ENCODE peak calls at places on chromosomes 5 and 9, in four cellular contexts. U is stomach, L is left lung, R is SK-N-SH. J is an unnamed sample.

GRCh38 chr9:126743046-126743445 is 61.8 kb upstream of the ZBTB43 start:
- DNase-seq in L (no peak), R (no peak), U (no peak), J (no peak)

GRCh38 chr9:90065001-90065400 is 460.2 kb downstream of the GADD45G start:
- DNase-seq in U (no peak), R (no peak), L (no peak), J (no peak)

GRCh38 chr9:93020785-93021670 is 37.5 kb upstream of the SUSD3 start:
- DNase-seq in R (no peak), L (peak; percentile 37), U (no peak), J (peak; percentile 48)

GRCh38 chr9:126704157-126704941 is 90.6 kb downstream of the LMX1B start:
- DNase-seq in U (no peak), R (peak; percentile 52), L (no peak), J (peak; percentile 66)

GRCh38 chr5:134018154-134018985 is 13.6 kb upstream of the VDAC1 start:
- DNase-seq in U (peak; percentile 85), R (no peak), L (no peak), J (no peak)

GRCh38 chr5:102901821-102902448 is 146.8 kb downstream of the PAM start:
- DNase-seq in R (no peak), U (no peak), L (no peak), J (no peak)

GRCh38 chr5:154038241-154038603 is 488 bp downstream of the FAM114A2 start:
- DNase-seq in R (peak; percentile 50), U (no peak), L (no peak), J (peak; percentile 64)

GRCh38 chr9:7144265-7145046 is 386.7 kb downstream of the KDM4C start:
- DNase-seq in U (no peak), R (no peak), L (no peak), J (no peak)

GRCh38 chr5:138466058-138466899 is 1.0 kb downstream of the EGR1 start:
- DNase-seq in R (peak; percentile 39), L (no peak), U (peak; percentile 75), J (no peak)

GRCh38 chr5:157502143-157502647 is 42.2 kb downstream of the NIPAL4 start:
- DNase-seq in L (no peak), R (no peak), U (no peak), J (no peak)

GRCh38 chr5:76999451-76999850 is 30.8 kb upstream of the AGGF1 start:
- DNase-seq in U (no peak), R (no peak), L (no peak), J (no peak)

GRCh38 chr5:139392678-139393496 is 2.0 kb downstream of the PROB1 start:
- DNase-seq in U (peak; percentile 75), R (peak; percentile 92), L (peak; percentile 95), J (peak; percentile 84)

GRCh38 chr5:66164044-66164790 is 20.1 kb downstream of the SREK1 start:
- DNase-seq in L (no peak), R (no peak), U (no peak), J (no peak)

GRCh38 chr9:120946259-120946658 is 19.7 kb upstream of the TRAF1 start:
- DNase-seq in U (no peak), L (no peak), R (no peak), J (no peak)

GRCh38 chr9:107404086-107404590 is 85.4 kb downstream of the KLF4 start:
- DNase-seq in U (no peak), R (no peak), L (no peak), J (no peak)

GRCh38 chr5:101783241-101784095 is 512.6 kb downstream of the SLCO4C1 start:
- DNase-seq in U (no peak), R (no peak), L (no peak), J (no peak)

GRCh38 chr9:105127863-105128220 is 116.6 kb upstream of the SLC44A1 start:
- DNase-seq in R (no peak), L (no peak), U (no peak), J (no peak)

GRCh38 chr9:126985870-126986498 is 71.4 kb downstream of the RALGPS1 start:
- DNase-seq in R (no peak), U (peak; percentile 84), L (no peak), J (peak; percentile 75)

GRCh38 chr5:63131618-63132285 is 553.1 kb downstream of the LRRC70 start:
- DNase-seq in R (no peak), L (no peak), U (no peak), J (no peak)

GRCh38 chr5:141330299-141331080 is at the start of gene PCDHGA1:
- DNase-seq in R (peak; percentile 35), L (no peak), U (no peak), J (no peak)
- H3K9me3 ChIP-seq in R (peaks cover 8% of the 10 kb centered on the region), L (peaks cover 87% of the 10 kb centered on the region), U (peaks cover 25% of the 10 kb centered on the region), J (no peaks in the 10 kb centered on the region)

DNA sequence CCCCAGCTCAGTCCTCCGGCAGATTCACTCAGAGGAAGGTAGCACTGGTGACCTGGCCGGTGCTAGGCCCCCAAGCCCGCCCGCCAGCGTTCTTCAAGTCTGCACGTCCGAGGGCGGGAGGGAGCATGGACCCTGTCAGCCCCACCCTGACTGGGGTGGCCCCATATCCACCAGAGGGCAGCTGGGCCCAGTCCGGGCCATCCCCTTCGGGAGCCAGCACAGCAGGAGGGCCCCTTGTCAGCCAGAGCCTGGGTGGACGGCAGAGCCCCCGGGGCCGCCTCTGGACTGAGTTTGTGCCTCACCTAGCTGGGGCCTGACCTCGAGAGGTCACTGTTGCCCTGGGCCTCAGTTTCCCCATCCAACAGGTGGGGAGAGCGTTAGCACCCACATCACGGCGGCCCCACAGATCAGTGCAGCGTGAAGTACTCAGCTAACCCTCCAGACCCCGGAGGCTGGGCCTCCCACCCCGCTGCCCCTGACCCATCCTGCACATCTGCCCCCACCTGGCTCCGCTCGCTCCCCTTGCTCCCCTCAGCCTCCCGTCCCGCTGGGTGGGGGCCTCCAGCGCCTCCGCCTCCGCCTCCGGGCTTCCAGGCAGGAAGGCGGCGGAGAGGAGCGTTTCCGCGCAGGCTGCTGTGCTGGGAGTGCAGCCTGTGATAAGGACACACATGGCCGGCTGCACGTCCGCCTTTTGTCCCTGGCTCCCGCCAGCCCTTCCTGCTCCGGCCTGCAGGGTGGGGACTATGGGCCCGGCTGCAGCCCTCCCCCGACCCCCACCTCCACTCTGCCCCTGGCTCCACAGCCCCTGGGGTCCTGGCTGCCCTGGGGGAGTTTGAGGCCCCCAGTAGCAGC is 16.6 kb upstream of the EGFL7 start:
- DNase-seq in U (peak; percentile 64), L (peak; percentile 82), R (peak; percentile 92), J (peak; percentile 76)
- H3K4me1 ChIP-seq in U (peaks cover 36% of the 10 kb centered on the region), L (peaks cover 8% of the 10 kb centered on the region), R (no peaks in the 10 kb centered on the region), J (peaks cover 31% of the 10 kb centered on the region)

GRCh38 chr5:3220201-3220600 is 375.4 kb upstream of the IRX1 start:
- DNase-seq in R (no peak), L (peak; percentile 68), U (peak; percentile 20), J (no peak)

GRCh38 chr5:3216386-3216785 is 379.2 kb upstream of the IRX1 start:
- DNase-seq in U (peak; percentile 2), R (no peak), L (peak; percentile 63), J (no peak)

GRCh38 chr5:3217114-3217513 is 378.5 kb upstream of the IRX1 start:
- DNase-seq in U (peak; percentile 14), R (no peak), L (peak; percentile 24), J (no peak)

GRCh38 chr5:3218916-3219650 is 376.5 kb upstream of the IRX1 start:
- DNase-seq in R (no peak), L (peak; percentile 24), U (peak; percentile 11), J (no peak)

DNA sequence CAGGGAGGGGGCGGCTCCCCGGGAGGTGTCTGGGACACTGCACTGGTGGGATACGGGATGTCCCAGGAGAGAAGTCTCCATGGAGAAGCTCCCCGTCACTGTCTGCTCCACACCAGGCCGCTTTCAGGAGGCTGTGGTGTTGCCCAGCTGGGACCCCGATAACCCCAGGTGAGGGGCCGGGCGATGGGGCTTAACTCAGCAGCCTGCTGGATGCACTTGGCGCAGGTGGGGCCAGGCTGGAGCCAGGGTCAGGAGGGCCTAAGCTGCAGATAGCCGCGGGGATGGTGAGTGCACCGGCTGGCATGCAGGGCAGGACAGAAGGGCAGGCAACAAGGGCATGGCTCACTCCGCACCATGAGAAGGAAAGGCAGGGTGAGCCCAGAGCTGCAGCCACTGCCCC is 377.5 kb upstream of the IRX1 start:
- DNase-seq in U (peak; percentile 15), R (no peak), L (peak; percentile 69), J (no peak)
- H3K9me3 ChIP-seq in U (no peaks in the 10 kb centered on the region), R (no peaks in the 10 kb centered on the region), L (peaks cover 3% of the 10 kb centered on the region), J (no peaks in the 10 kb centered on the region)

DNA sequence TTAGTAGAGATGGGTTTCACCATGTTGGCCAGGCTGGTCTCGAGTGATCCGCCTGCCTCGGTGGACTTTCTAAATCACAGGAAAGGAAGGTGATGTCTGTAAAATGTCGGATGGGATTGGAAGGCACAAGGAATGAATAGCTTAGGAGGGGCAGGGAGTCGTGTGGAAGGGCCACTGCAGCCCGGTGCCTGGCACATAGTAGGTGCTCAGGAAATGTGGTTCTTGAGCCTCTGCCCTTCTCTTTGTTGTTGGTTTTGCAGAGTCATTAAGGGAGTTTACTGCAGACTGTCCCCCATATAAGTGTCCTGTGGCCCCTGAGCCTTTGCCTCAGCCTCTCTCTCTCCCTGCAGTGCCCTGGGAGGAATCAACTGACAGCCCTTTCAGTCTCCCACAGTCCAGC is 11.8 kb downstream of the NEK6 start:
- DNase-seq in R (no peak), L (no peak), U (no peak), J (no peak)
- H3K4me1 ChIP-seq in R (peaks cover 11% of the 10 kb centered on the region), L (peaks cover 52% of the 10 kb centered on the region), U (peaks cover 99% of the 10 kb centered on the region), J (peaks cover 88% of the 10 kb centered on the region)

GRCh38 chr9:103266064-103266463 is 270.9 kb downstream of the CYLC2 start:
- DNase-seq in U (no peak), L (no peak), R (no peak), J (no peak)
- H3K9me3 ChIP-seq in U (no peaks in the 10 kb centered on the region), L (peaks cover 9% of the 10 kb centered on the region), R (no peaks in the 10 kb centered on the region), J (no peaks in the 10 kb centered on the region)

DNA sequence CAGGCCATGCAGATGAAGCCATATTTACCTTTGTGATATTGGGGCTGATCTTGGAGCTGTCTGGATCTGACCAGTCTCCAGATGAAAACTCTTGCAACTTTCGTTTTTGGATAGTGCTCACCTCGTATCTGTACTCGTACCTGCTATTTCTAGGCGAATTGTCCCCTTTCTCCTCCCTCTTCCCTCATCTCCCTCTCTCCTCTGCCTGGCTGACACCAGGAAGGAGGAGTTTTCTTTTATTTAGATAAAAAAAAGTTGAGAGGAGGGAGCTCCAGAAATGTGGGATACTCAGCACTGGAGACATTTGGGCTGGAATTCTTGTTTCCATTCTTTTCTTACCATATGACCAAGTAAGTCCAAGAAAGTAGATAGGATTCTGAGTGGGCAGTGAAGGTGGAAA is 54.6 kb upstream of the ABL1 start:
- DNase-seq in U (no peak), L (no peak), R (no peak), J (no peak)
- H3K4me1 ChIP-seq in U (peaks cover 58% of the 10 kb centered on the region), L (no peaks in the 10 kb centered on the region), R (peaks cover 22% of the 10 kb centered on the region), J (peaks cover 16% of the 10 kb centered on the region)

GRCh38 chr9:122656378-122656777 is 1.0 kb downstream of the OR1B1 start:
- DNase-seq in L (no peak), R (no peak), U (no peak), J (no peak)
- H3K9me3 ChIP-seq in L (no peaks in the 10 kb centered on the region), R (no peaks in the 10 kb centered on the region), U (no peaks in the 10 kb centered on the region), J (no peaks in the 10 kb centered on the region)

DNA sequence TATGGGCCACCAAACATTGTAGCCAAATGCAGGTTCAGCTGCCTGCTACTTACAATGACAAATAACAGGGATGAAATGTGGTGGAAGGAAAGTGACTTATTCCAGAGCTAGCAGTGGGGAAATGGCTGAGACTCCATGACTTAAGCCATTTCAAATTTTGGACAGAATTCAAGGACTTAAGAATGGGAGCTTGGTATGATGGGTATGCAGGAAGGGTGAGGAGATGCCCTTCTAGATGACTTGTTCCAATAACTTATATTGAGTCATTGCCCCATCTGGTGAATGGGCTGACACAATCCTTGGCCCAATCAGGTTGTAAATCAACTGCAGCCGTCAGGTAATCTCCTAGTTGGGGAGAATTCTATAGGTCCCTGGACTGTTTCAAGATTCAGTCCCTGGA is 230.7 kb upstream of the SGCD start:
- DNase-seq in U (no peak), L (no peak), R (no peak), J (no peak)
- H3K4me1 ChIP-seq in U (no peaks in the 10 kb centered on the region), L (no peaks in the 10 kb centered on the region), R (no peaks in the 10 kb centered on the region), J (no peaks in the 10 kb centered on the region)

J was measured in upper lobe of right lung.